ENCODE peak calls at places on chromosomes 5 and 9, in ten cellular contexts. P, F, S, Q, B, U, E, Z, N and A are unnamed samples.

GRCh38 chr5:190366-191035 is 794 bp upstream of the LRRC14B start:
- DNase-seq in E (no peak), B (no peak), N (no peak), Q (no peak), Z (no peak), F (no peak), S (no peak), U (peak), P (no peak), A (no peak)

GRCh38 chr9:134061019-134061687 is 6.7 kb downstream of the BRD3 start:
- DNase-seq in S (no peak), U (no peak), N (no peak), B (no peak), Z (no peak), F (no peak), Q (peak), E (no peak), P (no peak), A (no peak)

GRCh38 chr5:17735771-17736170 is 101.5 kb downstream of the TAF11L14 start:
- DNase-seq in E (no peak), U (no peak), F (no peak), N (no peak), S (no peak), Z (no peak), Q (no peak), P (no peak), B (no peak), A (no peak)

GRCh38 chr9:122264360-122265264 is at the start of the genes MRRF and RBM18:
- DNase-seq in Z (peak), S (peak), F (peak), P (peak), U (peak), B (peak), Q (peak), N (no peak), E (peak), A (peak)

GRCh38 chr5:179061025-179061424 is 852 bp downstream of the ZNF354C start:
- DNase-seq in Z (no peak), Q (peak), N (no peak), E (no peak), F (no peak), S (no peak), P (no peak), B (no peak), U (peak), A (no peak)

GRCh38 chr5:3361811-3362605 is 233.6 kb upstream of the IRX1 start:
- DNase-seq in F (no peak), S (no peak), Z (no peak), Q (no peak), N (no peak), U (no peak), P (no peak), E (no peak), B (no peak), A (no peak)

GRCh38 chr9:109418827-109419226 is 79.3 kb downstream of the PTPN3 start:
- DNase-seq in N (no peak), F (no peak), B (no peak), P (no peak), S (no peak), Z (no peak), U (no peak), Q (no peak), E (no peak), A (no peak)

GRCh38 chr5:163567811-163568210 is 62.4 kb downstream of the MAT2B start:
- DNase-seq in N (no peak), U (no peak), Q (no peak), Z (no peak), S (no peak), B (no peak), E (no peak), F (no peak), P (no peak), A (peak)

GRCh38 chr5:145752947-145753346 is 82.2 kb downstream of the PRELID2 start:
- DNase-seq in U (no peak), E (no peak), Z (no peak), Q (no peak), B (no peak), F (peak), N (no peak), P (peak), S (no peak), A (peak)

GRCh38 chr5:1883120-1883924 is 597 bp upstream of the IRX4 start:
- DNase-seq in Q (peak), U (no peak), P (no peak), S (no peak), E (no peak), B (no peak), N (no peak), F (no peak), Z (no peak), A (no peak)

GRCh38 chr9:23812673-23813072 is 13.4 kb downstream of the ELAVL2 start:
- DNase-seq in U (no peak), F (no peak), B (no peak), N (no peak), Z (no peak), S (no peak), P (no peak), E (no peak), Q (no peak), A (no peak)

GRCh38 chr9:113505963-113506624 is 42.6 kb downstream of the RGS3 start:
- DNase-seq in P (no peak), B (no peak), E (no peak), U (no peak), S (no peak), Q (no peak), Z (no peak), F (no peak), N (no peak), A (no peak)

GRCh38 chr9:133440884-133441283 is 18.7 kb downstream of the ADAMTS13 start:
- DNase-seq in P (no peak), Z (no peak), N (no peak), Q (no peak), U (no peak), B (no peak), F (no peak), E (peak), S (no peak), A (no peak)